ENCODE peak calls at places on chromosomes 4 and X, in seven cellular contexts. O is neural progenitor cell, D is GM23248, J is MM.1S, N is trophoblast cell, A is HCT116, L is endothelial cell of umbilical vein. V is an unnamed sample.

GRCh38 chrX:39821709-39822095 is 276.1 kb downstream of the BCOR start:
- DNase-seq in O (no peak), J (no peak), A (no peak), D (no peak), N (no peak), L (no peak), V (no peak)

GRCh38 chrX:10549280-10549679 is 71.1 kb downstream of the MID1 start:
- DNase-seq in N (no peak), L (peak), A (no peak), O (no peak), J (no peak), D (no peak), V (no peak)

GRCh38 chrX:130299279-130300009 is 30.7 kb upstream of the ZNF280C start:
- DNase-seq in N (no peak), O (no peak), J (peak), D (no peak), A (no peak), L (no peak), V (no peak)

GRCh38 chr4:84177831-84178230 is 321.3 kb downstream of the NKX6-1 start:
- DNase-seq in D (no peak), O (no peak), J (no peak), L (no peak), A (no peak), N (no peak), V (no peak)

GRCh38 chrX:48815266-48815665 is 11.0 kb upstream of the ERAS start:
- DNase-seq in D (no peak), J (no peak), A (no peak), L (no peak), O (no peak), N (no peak), V (no peak)

GRCh38 chr4:131764730-131765129 is 1384.4 kb upstream of the PCDH10 start:
- DNase-seq in L (no peak), J (no peak), N (no peak), A (no peak), D (no peak), O (no peak), V (no peak)

GRCh38 chr4:182839256-182839655 is 77.9 kb downstream of the DCTD start:
- DNase-seq in J (no peak), D (no peak), A (no peak), O (no peak), L (no peak), N (no peak), V (no peak)

GRCh38 chr4:2079926-2080325 is 20.8 kb downstream of the NAT8L start:
- DNase-seq in O (no peak), J (no peak), N (no peak), L (no peak), D (no peak), A (no peak), V (no peak)

GRCh38 chr4:180942367-180942916 is 1300.8 kb upstream of the TENM3 start:
- DNase-seq in L (no peak), N (peak), D (no peak), O (no peak), J (no peak), A (no peak), V (no peak)

GRCh38 chr4:76377922-76378321 is 43.0 kb downstream of the CCDC158 start:
- DNase-seq in L (peak), N (peak), D (peak), O (peak), J (peak), A (peak), V (peak)

GRCh38 chr4:144399927-144400326 is 246.0 kb upstream of the HHIP start:
- DNase-seq in D (peak), O (no peak), N (no peak), L (peak), J (peak), A (peak), V (peak)

DNA sequence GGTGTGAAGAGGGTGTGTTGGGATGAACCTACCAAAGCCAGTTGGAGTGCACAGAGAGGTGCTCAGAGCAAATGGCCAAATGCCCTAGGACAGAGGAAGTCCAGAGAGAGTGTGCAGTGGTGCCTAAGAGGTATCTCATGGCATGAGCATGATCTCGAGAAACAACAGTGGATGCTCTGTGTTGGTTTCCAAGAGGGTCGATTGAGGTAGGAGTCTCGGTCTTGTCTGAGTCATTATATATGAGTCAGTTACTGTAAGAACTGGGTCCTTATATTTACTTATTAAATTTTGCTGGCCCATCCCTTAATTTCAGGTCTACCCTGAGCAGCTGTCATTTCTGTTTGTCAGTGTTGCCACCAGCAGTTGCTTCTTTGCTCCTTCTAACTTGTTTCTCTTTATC is 86.6 kb upstream of the TMEM150C start:
- DNase-seq in L (no peak), D (peak), O (no peak), A (no peak), J (no peak), N (no peak), V (peak)
- H3K4me2 ChIP-seq in L (no peak), D (no peak), O (no peak), A (no peak), J (no peak), N (no peak), V (peak)

GRCh38 chr4:98929341-98930267 is 671 bp upstream of the EIF4E start:
- DNase-seq in D (peak), L (peak), J (peak), A (peak), O (no peak), N (peak), V (peak)

GRCh38 chr4:98930311-98930865 is 1.5 kb upstream of the EIF4E start:
- DNase-seq in O (no peak), A (no peak), L (no peak), J (no peak), D (no peak), N (no peak), V (no peak)

GRCh38 chr4:98928505-98929340 is at the start of gene EIF4E:
- DNase-seq in J (peak), O (peak), D (peak), A (peak), L (peak), N (peak), V (peak)

GRCh38 chr4:98935633-98936032 is 6.7 kb upstream of the EIF4E start:
- DNase-seq in L (no peak), N (no peak), A (no peak), D (no peak), O (no peak), J (no peak), V (no peak)

DNA sequence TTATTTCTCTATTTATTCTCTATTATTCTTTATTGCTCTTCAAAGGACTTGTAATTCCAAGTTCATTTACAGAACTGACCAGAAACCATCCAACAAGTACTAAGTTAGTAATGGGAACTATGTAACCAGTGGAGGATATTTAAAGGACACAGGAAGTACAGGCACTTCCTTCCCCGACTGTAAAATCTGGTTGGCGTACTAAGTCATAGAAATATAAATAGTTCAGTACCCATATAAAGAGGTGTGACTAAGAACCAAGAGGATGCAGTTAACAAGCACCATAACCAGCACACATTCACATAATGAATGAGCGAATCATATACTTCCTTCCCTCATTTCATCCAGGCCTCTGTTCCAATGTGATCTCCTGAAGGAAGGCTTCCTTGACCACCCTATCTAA is 3.6 kb upstream of the EIF4E start:
- DNase-seq in L (peak), D (peak), J (peak), N (peak), O (no peak), A (no peak), V (peak)
- H3K4me2 ChIP-seq in L (peak), D (peak), J (peak), N (no peak), O (no peak), A (no peak), V (no peak)

GRCh38 chr4:110296892-110297291 is 98.5 kb upstream of the ELOVL6 start:
- DNase-seq in O (no peak), N (no peak), D (no peak), A (no peak), J (no peak), L (no peak), V (no peak)
- H3K4me2 ChIP-seq in O (no peak), N (no peak), D (no peak), A (no peak), J (no peak), L (no peak), V (no peak)

GRCh38 chrX:112827292-112827903 is 13.2 kb downstream of the AMOT start:
- DNase-seq in J (no peak), L (no peak), D (no peak), A (no peak), N (no peak), O (no peak), V (no peak)
- H3K4me2 ChIP-seq in J (no peak), L (no peak), D (no peak), A (no peak), N (no peak), O (no peak), V (no peak)

GRCh38 chr4:112550728-112551127 is 34.7 kb upstream of the NEUROG2 start:
- DNase-seq in L (no peak), J (no peak), O (no peak), N (no peak), D (peak), A (no peak), V (peak)

GRCh38 chr4:112557676-112558411 is 41.9 kb upstream of the NEUROG2 start:
- DNase-seq in A (no peak), O (no peak), L (no peak), J (no peak), D (no peak), N (peak), V (no peak)

GRCh38 chr4:112552668-112553067 is 36.7 kb upstream of the NEUROG2 start:
- DNase-seq in N (no peak), D (peak), L (no peak), O (no peak), J (no peak), A (peak), V (peak)
- H3K4me2 ChIP-seq in N (no peak), D (peak), L (no peak), O (no peak), J (no peak), A (peak), V (peak)

DNA sequence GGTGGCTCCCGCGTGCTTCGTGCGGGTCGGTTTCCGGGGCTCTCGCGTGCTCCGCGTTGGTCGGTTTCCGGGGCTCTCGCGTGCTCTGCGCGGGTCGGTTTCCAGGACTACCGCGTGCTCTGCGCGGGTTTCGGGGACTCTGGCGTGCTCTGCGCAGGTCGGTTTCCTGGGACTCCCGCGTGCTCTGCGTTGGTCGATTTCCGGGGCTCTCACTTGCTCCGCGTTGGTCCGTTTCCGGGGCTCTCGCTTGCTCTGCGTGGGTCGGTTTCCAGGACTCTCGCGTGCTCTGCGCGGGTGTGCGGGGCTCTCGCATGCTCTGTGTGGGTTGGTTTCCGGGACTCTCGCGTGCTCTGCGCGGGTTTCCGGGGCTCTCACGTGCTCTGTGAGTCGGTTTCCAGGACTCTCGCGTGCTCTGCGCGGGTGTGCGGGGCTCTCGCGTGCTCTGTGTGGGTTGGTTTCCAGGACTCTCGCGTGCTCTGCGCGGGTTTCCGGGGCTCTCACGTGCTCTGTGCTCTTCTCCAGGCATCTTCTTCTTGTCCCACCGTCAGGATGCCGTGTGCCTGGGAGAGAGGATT is 109.9 kb upstream of the LRPAP1 start:
- DNase-seq in D (no peak), J (no peak), O (no peak), L (no peak), A (no peak), N (no peak), V (no peak)
- H3K4me2 ChIP-seq in D (no peak), J (no peak), O (no peak), L (no peak), A (no peak), N (no peak), V (no peak)

GRCh38 chr4:162957521-162958143 is 209.1 kb downstream of the NAF1 start:
- DNase-seq in N (no peak), D (no peak), A (no peak), J (no peak), L (no peak), O (no peak), V (no peak)
- H3K4me2 ChIP-seq in N (no peak), D (no peak), A (no peak), J (no peak), L (no peak), O (no peak), V (no peak)

GRCh38 chrX:148134578-148134977 is 153.4 kb downstream of the FMR1NB start:
- DNase-seq in O (no peak), D (no peak), N (no peak), L (no peak), A (no peak), J (no peak), V (no peak)
- H3K4me2 ChIP-seq in O (no peak), D (no peak), N (no peak), L (no peak), A (no peak), J (no peak), V (no peak)